ENCODE peak calls at places on chromosomes 12 and 14, in ten cellular contexts. One of them, this sample, is unnamed.

GRCh38 chr12:100995201-100995600 is 200.6 kb downstream of the ANO4 start:
- DNase-seq in stomach: no peak
- DNase-seq in HepG2: no peak
- DNase-seq in GM12878: no peak
- DNase-seq in K562: no peak
- DNase-seq in transverse colon: no peak
- DNase-seq in ovary: no peak
- DNase-seq in A549: no peak
- DNase-seq in sigmoid colon: no peak
- DNase-seq in suprapubic skin: no peak
- DNase-seq in this sample: no peak

GRCh38 chr12:12466157-12466556 is 96.5 kb downstream of the DUSP16 start:
- DNase-seq in A549: no peak
- DNase-seq in stomach: no peak
- DNase-seq in K562: no peak
- DNase-seq in sigmoid colon: no peak
- DNase-seq in transverse colon: no peak
- DNase-seq in ovary: no peak
- DNase-seq in HepG2: no peak
- DNase-seq in GM12878: no peak
- DNase-seq in suprapubic skin: no peak
- DNase-seq in this sample: no peak

GRCh38 chr12:46887870-46888269 is 62.1 kb upstream of the SLC38A4 start:
- DNase-seq in GM12878: no peak
- DNase-seq in stomach: no peak
- DNase-seq in K562: no peak
- DNase-seq in A549: no peak
- DNase-seq in ovary: no peak
- DNase-seq in suprapubic skin: no peak
- DNase-seq in HepG2: no peak
- DNase-seq in sigmoid colon: no peak
- DNase-seq in transverse colon: no peak
- DNase-seq in this sample: no peak

GRCh38 chr14:55707365-55707804 is 127.4 kb downstream of the KTN1 start:
- DNase-seq in sigmoid colon: no peak
- DNase-seq in stomach: no peak
- DNase-seq in A549: peak; percentile 41
- DNase-seq in suprapubic skin: no peak
- DNase-seq in HepG2: peak; percentile 31
- DNase-seq in ovary: no peak
- DNase-seq in transverse colon: no peak
- DNase-seq in GM12878: no peak
- DNase-seq in K562: no peak
- DNase-seq in this sample: peak; percentile 17

GRCh38 chr12:24798335-24798734 is 150.6 kb downstream of the BCAT1 start:
- DNase-seq in sigmoid colon: no peak
- DNase-seq in A549: no peak
- DNase-seq in ovary: no peak
- DNase-seq in suprapubic skin: no peak
- DNase-seq in transverse colon: no peak
- DNase-seq in stomach: no peak
- DNase-seq in GM12878: peak; percentile 73
- DNase-seq in K562: no peak
- DNase-seq in HepG2: no peak
- DNase-seq in this sample: no peak

GRCh38 chr12:6063379-6063735 is 61.1 kb downstream of the VWF start:
- DNase-seq in sigmoid colon: no peak
- DNase-seq in suprapubic skin: no peak
- DNase-seq in HepG2: no peak
- DNase-seq in stomach: no peak
- DNase-seq in GM12878: no peak
- DNase-seq in ovary: no peak
- DNase-seq in A549: no peak
- DNase-seq in K562: no peak
- DNase-seq in transverse colon: no peak
- DNase-seq in this sample: no peak

GRCh38 chr14:24123465-24124417 is 6.7 kb upstream of the FITM1 start:
- DNase-seq in HepG2: no peak
- DNase-seq in K562: no peak
- DNase-seq in stomach: no peak
- DNase-seq in suprapubic skin: no peak
- DNase-seq in GM12878: no peak
- DNase-seq in sigmoid colon: no peak
- DNase-seq in ovary: no peak
- DNase-seq in transverse colon: no peak
- DNase-seq in A549: no peak
- DNase-seq in this sample: no peak

GRCh38 chr12:15772405-15773018 is 16.7 kb downstream of the EPS8 start:
- DNase-seq in ovary: no peak
- DNase-seq in HepG2: peak; percentile 19
- DNase-seq in K562: no peak
- DNase-seq in suprapubic skin: no peak
- DNase-seq in A549: no peak
- DNase-seq in stomach: no peak
- DNase-seq in transverse colon: no peak
- DNase-seq in GM12878: no peak
- DNase-seq in sigmoid colon: no peak
- DNase-seq in this sample: no peak

GRCh38 chr12:43210437-43211197 is 341.4 kb downstream of the ADAMTS20 start:
- DNase-seq in sigmoid colon: no peak
- DNase-seq in A549: no peak
- DNase-seq in stomach: no peak
- DNase-seq in K562: no peak
- DNase-seq in transverse colon: no peak
- DNase-seq in suprapubic skin: no peak
- DNase-seq in GM12878: peak; percentile 57
- DNase-seq in ovary: no peak
- DNase-seq in HepG2: no peak
- DNase-seq in this sample: no peak

GRCh38 chr12:101696477-101697196 is 803 bp upstream of the CHPT1 start:
- DNase-seq in GM12878: no peak
- DNase-seq in A549: peak; percentile 6
- DNase-seq in ovary: no peak
- DNase-seq in transverse colon: peak; percentile 60
- DNase-seq in K562: peak; percentile 75
- DNase-seq in sigmoid colon: peak; percentile 81
- DNase-seq in HepG2: peak; percentile 88
- DNase-seq in suprapubic skin: peak; percentile 85
- DNase-seq in stomach: peak; percentile 32
- DNase-seq in this sample: no peak

GRCh38 chr12:47758834-47759690 is at the start of gene RAPGEF3:
- DNase-seq in HepG2: peak; percentile 49
- DNase-seq in A549: peak; percentile 92
- DNase-seq in suprapubic skin: peak; percentile 91
- DNase-seq in GM12878: no peak
- DNase-seq in K562: peak; percentile 92
- DNase-seq in stomach: peak; percentile 93
- DNase-seq in ovary: peak; percentile 86
- DNase-seq in transverse colon: peak; percentile 86
- DNase-seq in sigmoid colon: peak; percentile 93
- DNase-seq in this sample: peak; percentile 67

GRCh38 chr14:35653045-35653444 is 119.1 kb downstream of the INSM2 start:
- DNase-seq in sigmoid colon: no peak
- DNase-seq in K562: no peak
- DNase-seq in suprapubic skin: no peak
- DNase-seq in transverse colon: no peak
- DNase-seq in HepG2: no peak
- DNase-seq in ovary: no peak
- DNase-seq in GM12878: no peak
- DNase-seq in stomach: no peak
- DNase-seq in A549: no peak
- DNase-seq in this sample: no peak

GRCh38 chr14:101183376-101184103 is 280.0 kb upstream of the RTL1 start:
- DNase-seq in ovary: peak; percentile 75
- DNase-seq in A549: no peak
- DNase-seq in K562: peak; percentile 45
- DNase-seq in sigmoid colon: no peak
- DNase-seq in GM12878: no peak
- DNase-seq in HepG2: peak; percentile 36
- DNase-seq in transverse colon: no peak
- DNase-seq in stomach: peak; percentile 22
- DNase-seq in suprapubic skin: peak; percentile 66
- DNase-seq in this sample: no peak

GRCh38 chr14:78519863-78520262 is 349.7 kb downstream of the NRXN3 start:
- DNase-seq in ovary: no peak
- DNase-seq in suprapubic skin: no peak
- DNase-seq in K562: peak; percentile 20
- DNase-seq in GM12878: no peak
- DNase-seq in HepG2: peak; percentile 4
- DNase-seq in sigmoid colon: no peak
- DNase-seq in A549: no peak
- DNase-seq in stomach: no peak
- DNase-seq in transverse colon: peak; percentile 8
- DNase-seq in this sample: no peak

GRCh38 chr12:59345406-59345805 is 250.4 kb upstream of the SLC16A7 start:
- DNase-seq in ovary: no peak
- DNase-seq in transverse colon: no peak
- DNase-seq in HepG2: no peak
- DNase-seq in A549: no peak
- DNase-seq in suprapubic skin: no peak
- DNase-seq in stomach: no peak
- DNase-seq in GM12878: no peak
- DNase-seq in K562: no peak
- DNase-seq in sigmoid colon: no peak
- DNase-seq in this sample: no peak
- H3K4me3 ChIP-seq in ovary: no peak overlapping the region
- H3K4me3 ChIP-seq in transverse colon: no peak overlapping the region
- H3K4me3 ChIP-seq in HepG2: no peak overlapping the region
- H3K4me3 ChIP-seq in A549: no peak overlapping the region
- H3K4me3 ChIP-seq in suprapubic skin: no peak overlapping the region
- H3K4me3 ChIP-seq in stomach: no peak overlapping the region
- H3K4me3 ChIP-seq in GM12878: no peak overlapping the region
- H3K4me3 ChIP-seq in K562: no peak overlapping the region
- H3K4me3 ChIP-seq in sigmoid colon: no peak overlapping the region
- H3K4me3 ChIP-seq in this sample: no peak overlapping the region

DNA sequence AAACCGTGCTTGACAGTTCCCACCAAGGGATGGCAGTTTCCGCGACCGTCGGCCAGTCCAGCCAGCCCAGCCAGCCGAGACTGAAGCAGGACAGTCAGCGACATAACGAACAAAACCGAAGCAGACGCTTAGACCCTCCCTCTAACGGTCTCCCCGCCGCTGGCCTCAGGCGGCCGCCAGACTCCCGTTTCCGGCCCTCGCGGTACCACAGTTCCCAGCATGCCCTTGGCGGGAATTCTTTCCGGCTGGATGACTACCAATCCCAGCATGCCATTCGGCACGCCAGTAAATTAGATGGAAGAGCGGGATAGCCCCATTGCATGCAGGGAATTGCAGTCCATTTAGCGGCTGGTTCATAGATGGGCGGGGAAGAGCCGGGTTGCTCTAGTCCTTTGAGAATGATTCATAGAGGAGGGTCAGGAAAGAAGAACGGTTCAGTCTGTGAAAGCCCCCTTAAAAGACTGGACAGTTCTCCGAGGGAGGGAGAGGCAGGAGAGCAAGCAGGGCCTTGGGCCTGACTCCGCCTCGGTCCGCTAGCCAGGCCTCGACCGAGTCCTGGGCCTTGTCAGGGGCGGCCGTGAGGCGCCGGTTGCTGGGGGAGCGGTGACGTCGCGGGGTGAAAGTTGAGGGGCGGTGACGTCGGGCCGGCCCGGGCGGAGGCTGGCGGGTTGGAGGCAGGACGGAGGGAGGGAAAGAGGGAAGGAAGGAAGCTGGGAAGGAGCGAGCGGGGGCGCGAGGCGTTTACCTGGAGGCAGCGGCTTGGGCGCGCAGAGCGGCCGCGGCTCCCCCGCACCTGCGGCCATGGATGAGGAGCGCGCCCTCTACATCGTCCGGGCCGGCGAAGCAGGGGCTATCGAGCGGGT is at the start of gene RIC8B:
- DNase-seq in A549: peak; percentile 98
- DNase-seq in stomach: peak; percentile 95
- DNase-seq in sigmoid colon: peak; percentile 98
- DNase-seq in K562: peak; percentile 89
- DNase-seq in suprapubic skin: peak; percentile 94
- DNase-seq in transverse colon: peak; percentile 96
- DNase-seq in GM12878: peak; percentile 92
- DNase-seq in HepG2: peak; percentile 98
- DNase-seq in ovary: peak; percentile 98
- DNase-seq in this sample: peak; percentile 95
- TF ChIP-seq POLR2A in A549: peak; percentile 94
- TF ChIP-seq POLR2A in stomach: peak; percentile 19
- TF ChIP-seq POLR2A in sigmoid colon: peak; percentile 83
- TF ChIP-seq POLR2A in K562: peak; percentile 90
- TF ChIP-seq POLR2A in suprapubic skin: peak; percentile 50
- TF ChIP-seq POLR2A in transverse colon: peak; percentile 76
- TF ChIP-seq POLR2A in GM12878: peak; percentile 68
- TF ChIP-seq POLR2A in HepG2: peak; percentile 88
- TF ChIP-seq POLR2A in ovary: peak; percentile 86
- TF ChIP-seq POLR2A in this sample: peak; percentile 86

GRCh38 chr12:80556566-80556965 is 112.5 kb downstream of the PTPRQ start:
- DNase-seq in HepG2: no peak
- DNase-seq in sigmoid colon: no peak
- DNase-seq in GM12878: no peak
- DNase-seq in K562: no peak
- DNase-seq in ovary: no peak
- DNase-seq in stomach: no peak
- DNase-seq in transverse colon: no peak
- DNase-seq in suprapubic skin: no peak
- DNase-seq in A549: no peak
- DNase-seq in this sample: no peak
- TF ChIP-seq EP300 in HepG2: no peak
- TF ChIP-seq EP300 in sigmoid colon: no peak
- TF ChIP-seq EP300 in GM12878: no peak
- TF ChIP-seq EP300 in K562: no peak
- TF ChIP-seq EP300 in ovary: no peak
- TF ChIP-seq EP300 in stomach: no peak
- TF ChIP-seq EP300 in transverse colon: no peak
- TF ChIP-seq EP300 in suprapubic skin: no peak
- TF ChIP-seq EP300 in A549: no peak
- TF ChIP-seq EP300 in this sample: no peak

GRCh38 chr12:64157610-64158009 is 64.5 kb downstream of the KICS2 start:
- DNase-seq in sigmoid colon: no peak
- DNase-seq in A549: no peak
- DNase-seq in suprapubic skin: no peak
- DNase-seq in ovary: no peak
- DNase-seq in K562: no peak
- DNase-seq in stomach: no peak
- DNase-seq in GM12878: no peak
- DNase-seq in HepG2: no peak
- DNase-seq in transverse colon: no peak
- DNase-seq in this sample: no peak

GRCh38 chr12:64157110-64157509 is 65.0 kb downstream of the KICS2 start:
- DNase-seq in ovary: no peak
- DNase-seq in stomach: no peak
- DNase-seq in sigmoid colon: no peak
- DNase-seq in GM12878: no peak
- DNase-seq in HepG2: no peak
- DNase-seq in suprapubic skin: no peak
- DNase-seq in transverse colon: no peak
- DNase-seq in K562: no peak
- DNase-seq in A549: no peak
- DNase-seq in this sample: no peak

GRCh38 chr12:64160718-64161060 is 61.4 kb downstream of the KICS2 start:
- DNase-seq in suprapubic skin: no peak
- DNase-seq in HepG2: no peak
- DNase-seq in sigmoid colon: no peak
- DNase-seq in A549: no peak
- DNase-seq in K562: no peak
- DNase-seq in GM12878: no peak
- DNase-seq in ovary: no peak
- DNase-seq in stomach: no peak
- DNase-seq in transverse colon: no peak
- DNase-seq in this sample: no peak

GRCh38 chr12:64160021-64160717 is 61.9 kb downstream of the KICS2 start:
- DNase-seq in ovary: no peak
- DNase-seq in suprapubic skin: no peak
- DNase-seq in stomach: no peak
- DNase-seq in GM12878: no peak
- DNase-seq in K562: no peak
- DNase-seq in sigmoid colon: no peak
- DNase-seq in transverse colon: no peak
- DNase-seq in HepG2: no peak
- DNase-seq in A549: no peak
- DNase-seq in this sample: no peak
- H3K4me3 ChIP-seq in ovary: no peak overlapping the region
- H3K4me3 ChIP-seq in suprapubic skin: no peak overlapping the region
- H3K4me3 ChIP-seq in stomach: no peak overlapping the region
- H3K4me3 ChIP-seq in GM12878: no peak overlapping the region
- H3K4me3 ChIP-seq in K562: no peak overlapping the region
- H3K4me3 ChIP-seq in sigmoid colon: no peak overlapping the region
- H3K4me3 ChIP-seq in transverse colon: no peak overlapping the region
- H3K4me3 ChIP-seq in HepG2: no peak overlapping the region
- H3K4me3 ChIP-seq in A549: no peak overlapping the region
- H3K4me3 ChIP-seq in this sample: no peak overlapping the region

This sample was measured in tibial nerve.